ENCODE peak calls at places on chromosome 15, in six cellular contexts. Z is HepG2, T is GM23338, F is K562, I is GM12878, W is HCT116. X is an unnamed sample.

GRCh38 chr15:101172421-101173097 is 79.3 kb downstream of the CHSY1 start:
- DNase-seq in F (no peak), I (no peak), Z (no peak), T (no peak), W (no peak), X (peak; percentile 74)

GRCh38 chr15:88623061-88623460 is 1.9 kb downstream of the AEN start:
- DNase-seq in W (peak; percentile 64), I (no peak), T (no peak), F (no peak), Z (peak; percentile 46), X (no peak)

GRCh38 chr15:92082217-92082843 is 228.8 kb downstream of the SLCO3A1 start:
- DNase-seq in W (peak; percentile 55), Z (peak; percentile 21), I (no peak), F (peak; percentile 58), T (peak; percentile 92), X (peak; percentile 71)

GRCh38 chr15:95018888-95019545 is 787.7 kb downstream of the MCTP2 start:
- DNase-seq in Z (no peak), T (no peak), F (no peak), W (no peak), I (no peak), X (no peak)

GRCh38 chr15:40807028-40807887 is at the start of the genes DNAJC17 and ZFYVE19:
- DNase-seq in I (peak; percentile 93), T (peak; percentile 100), W (peak; percentile 93), F (peak; percentile 86), Z (peak; percentile 96), X (peak; percentile 92)

GRCh38 chr15:62208367-62208766 is 43.3 kb upstream of the C2CD4B start:
- DNase-seq in Z (no peak), W (no peak), F (no peak), I (no peak), T (no peak), X (no peak)

GRCh38 chr15:70777156-70777926 is 14.0 kb upstream of the UACA start:
- DNase-seq in F (no peak), Z (no peak), W (no peak), I (no peak), T (no peak), X (no peak)

GRCh38 chr15:70538278-70538677 is 225.1 kb downstream of the UACA start:
- DNase-seq in T (no peak), I (no peak), W (no peak), F (no peak), Z (peak; percentile 18), X (no peak)

GRCh38 chr15:26260517-26261133 is 397.5 kb upstream of the ATP10A start:
- DNase-seq in W (no peak), T (peak; percentile 86), F (peak; percentile 46), I (no peak), Z (peak; percentile 1), X (peak; percentile 59)

GRCh38 chr15:94300612-94301011 is 69.3 kb downstream of the MCTP2 start:
- DNase-seq in I (no peak), W (no peak), T (no peak), Z (no peak), F (no peak), X (no peak)

GRCh38 chr15:69533504-69533903 is 80.9 kb downstream of the RPLP1 start:
- DNase-seq in W (no peak), Z (no peak), T (no peak), F (no peak), I (no peak), X (no peak)

GRCh38 chr15:70636540-70637165 is 126.7 kb downstream of the UACA start:
- DNase-seq in W (peak; percentile 16), F (no peak), T (peak; percentile 52), I (no peak), Z (peak; percentile 20), X (peak; percentile 46)

GRCh38 chr15:63510548-63510940 is 6.2 kb downstream of the USP3 start:
- DNase-seq in F (no peak), W (no peak), T (no peak), Z (no peak), I (no peak), X (no peak)

GRCh38 chr15:53811530-53811929 is 52.1 kb upstream of the WDR72 start:
- DNase-seq in I (no peak), Z (peak; percentile 42), F (no peak), T (peak; percentile 45), W (peak; percentile 7), X (peak; percentile 10)

GRCh38 chr15:96352594-96353377 is 22.3 kb downstream of the NR2F2 start:
- DNase-seq in Z (no peak), T (peak; percentile 14), I (no peak), W (no peak), F (no peak), X (no peak)

GRCh38 chr15:72116680-72117447 is 1.1 kb downstream of the MYO9A start:
- DNase-seq in I (no peak), Z (no peak), F (no peak), T (peak; percentile 70), W (no peak), X (no peak)

GRCh38 chr15:51782357-51782896 is 31.0 kb downstream of the TMOD2 start:
- DNase-seq in F (peak; percentile 41), I (no peak), W (peak; percentile 38), T (peak; percentile 76), Z (no peak), X (peak; percentile 21)

GRCh38 chr15:94080416-94080815 is 150.9 kb upstream of the MCTP2 start:
- DNase-seq in T (peak; percentile 59), Z (no peak), I (no peak), F (no peak), W (no peak), X (no peak)

GRCh38 chr15:100588638-100589242 is 13.2 kb downstream of the LINS1 start:
- DNase-seq in W (no peak), F (no peak), I (no peak), T (peak; percentile 55), Z (no peak), X (no peak)

GRCh38 chr15:33064878-33065277 is 129.6 kb downstream of the FMN1 start:
- DNase-seq in Z (no peak), W (no peak), F (no peak), T (no peak), I (no peak), X (no peak)

GRCh38 chr15:92666780-92667179 is 11.2 kb upstream of the FAM174B start:
- DNase-seq in W (no peak), I (no peak), F (no peak), T (no peak), Z (no peak), X (no peak)

GRCh38 chr15:61122624-61123375 is 106.3 kb downstream of the RORA start:
- DNase-seq in W (no peak), I (no peak), T (no peak), Z (no peak), F (no peak), X (peak; percentile 44)

GRCh38 chr15:98937413-98938104 is 70.0 kb downstream of the PGPEP1L start:
- DNase-seq in W (no peak), T (no peak), I (peak; percentile 44), Z (no peak), F (no peak), X (no peak)

GRCh38 chr15:98938804-98939203 is 68.8 kb downstream of the PGPEP1L start:
- DNase-seq in W (no peak), F (no peak), T (no peak), Z (no peak), I (no peak), X (no peak)

GRCh38 chr15:98941595-98942255 is 65.9 kb downstream of the PGPEP1L start:
- DNase-seq in T (no peak), I (no peak), W (no peak), F (no peak), Z (no peak), X (no peak)

GRCh38 chr15:98939311-98940080 is 68.1 kb downstream of the PGPEP1L start:
- DNase-seq in T (no peak), Z (no peak), W (no peak), I (no peak), F (no peak), X (no peak)

DNA sequence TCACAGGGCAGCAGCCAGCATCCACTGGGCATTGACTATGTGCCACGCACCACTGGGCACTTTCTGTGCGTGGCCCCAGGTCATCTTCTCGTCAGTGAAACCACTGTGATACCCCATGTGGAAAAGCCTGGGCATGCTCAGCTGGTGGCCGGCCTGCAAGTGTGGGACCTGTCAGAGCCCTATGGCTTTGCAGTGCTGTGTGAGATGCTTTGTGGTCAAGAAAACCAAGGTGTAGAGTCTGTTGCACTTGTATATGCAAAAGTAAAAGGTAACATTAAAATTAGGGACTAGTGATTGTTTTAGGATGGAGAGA is 69.5 kb downstream of the PGPEP1L start:
- DNase-seq in I (no peak), Z (no peak), F (no peak), T (no peak), W (no peak), X (no peak)
- H2AFZ ChIP-seq in I (peak overlapping the region; percentile 28), Z (no peak overlapping the region), F (no peak overlapping the region), T (no peak overlapping the region), W (no peak overlapping the region), X (no peak overlapping the region)

GRCh38 chr15:80788536-80788935 is 9.4 kb downstream of the CEMIP start:
- DNase-seq in F (no peak), I (no peak), Z (no peak), W (no peak), T (no peak), X (no peak)
- TF ChIP-seq REST in F (no peak), I (no peak), Z (no peak), W (no peak), T (no peak), X (no peak)

GRCh38 chr15:99485153-99485947 is 80.4 kb upstream of the MEF2A start:
- DNase-seq in Z (no peak), T (peak; percentile 32), F (no peak), I (no peak), W (no peak), X (no peak)

GRCh38 chr15:99487337-99487730 is 78.5 kb upstream of the MEF2A start:
- DNase-seq in Z (no peak), T (no peak), W (no peak), I (no peak), F (no peak), X (no peak)

GRCh38 chr15:99482993-99483392 is 82.8 kb upstream of the MEF2A start:
- DNase-seq in I (no peak), Z (no peak), F (no peak), W (no peak), T (no peak), X (no peak)

GRCh38 chr15:99486371-99487336 is 79.1 kb upstream of the MEF2A start:
- DNase-seq in Z (no peak), F (no peak), W (peak; percentile 10), I (no peak), T (peak; percentile 55), X (peak; percentile 92)

GRCh38 chr15:99485992-99486370 is 79.8 kb upstream of the MEF2A start:
- DNase-seq in T (peak; percentile 27), I (no peak), W (no peak), F (no peak), Z (no peak), X (no peak)
- H2AFZ ChIP-seq in T (peak overlapping the region; percentile 99), I (peak overlapping the region; percentile 68), W (peak overlapping the region; percentile 74), F (no peak overlapping the region), Z (peak overlapping the region; percentile 36), X (peak overlapping the region; percentile 45)

DNA sequence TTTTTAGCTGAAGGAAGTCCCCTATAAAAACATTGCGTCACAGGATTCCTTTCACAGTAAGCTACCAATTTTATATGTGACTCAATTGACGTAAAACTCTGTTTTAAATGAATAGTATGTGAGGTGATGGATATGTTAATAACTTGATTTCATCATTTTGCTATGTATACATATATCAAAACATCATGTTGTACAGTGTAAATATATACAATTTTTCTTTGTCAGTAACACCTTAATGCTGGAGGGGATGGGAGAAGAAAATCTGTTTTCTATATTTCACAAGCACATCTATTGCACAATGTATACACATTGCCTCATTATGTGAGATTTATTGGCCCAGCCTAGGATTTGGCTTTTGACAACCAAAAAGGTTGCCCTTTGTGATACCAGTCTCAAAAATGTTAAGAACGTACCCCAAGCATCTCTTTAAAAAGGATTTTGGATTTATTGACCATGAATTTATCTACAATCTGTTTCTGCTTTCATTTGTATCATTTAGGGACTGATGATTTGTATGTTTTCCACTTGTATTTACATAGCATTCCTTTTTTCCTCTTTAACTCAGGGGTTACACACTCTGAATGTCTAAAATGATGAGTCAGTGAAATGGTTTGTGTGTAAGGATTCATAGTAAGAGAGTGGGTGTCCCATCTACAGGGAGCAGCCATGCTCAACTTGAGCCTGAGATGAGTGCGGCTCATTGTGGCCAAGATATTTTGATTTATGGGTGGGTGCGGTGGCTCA is 62.6 kb downstream of the CRTC3 start:
- DNase-seq in W (no peak), F (no peak), I (no peak), Z (peak; percentile 7), T (no peak), X (no peak)
- TF ChIP-seq REST in W (no peak), F (no peak), I (no peak), Z (no peak), T (no peak), X (no peak)

X was measured in SK-N-SH.